ENCODE peak calls at places on chromosomes 6 and 20, in five cellular contexts. One of them, this sample, is unnamed.

GRCh38 chr20:32036716-32037355 is 15.2 kb upstream of the HCK start:
- DNase-seq in HCT116: no peak
- DNase-seq in lung: no peak
- DNase-seq in left ventricle myocardium inferior: no peak
- DNase-seq in cardiac muscle cell: peak
- DNase-seq in this sample: no peak

GRCh38 chr6:29632789-29633531 is at the start of gene GABBR1:
- DNase-seq in HCT116: peak
- DNase-seq in lung: peak
- DNase-seq in left ventricle myocardium inferior: peak
- DNase-seq in cardiac muscle cell: peak
- DNase-seq in this sample: peak

GRCh38 chr20:12171927-12172581 is 254.4 kb downstream of the BTBD3 start:
- DNase-seq in HCT116: no peak
- DNase-seq in lung: no peak
- DNase-seq in left ventricle myocardium inferior: no peak
- DNase-seq in cardiac muscle cell: peak
- DNase-seq in this sample: no peak

GRCh38 chr6:90204327-90204726 is 92.3 kb downstream of the BACH2 start:
- DNase-seq in HCT116: no peak
- DNase-seq in lung: no peak
- DNase-seq in left ventricle myocardium inferior: no peak
- DNase-seq in cardiac muscle cell: no peak
- DNase-seq in this sample: no peak

GRCh38 chr20:6026051-6026450 is 27.8 kb downstream of the LRRN4 start:
- DNase-seq in HCT116: no peak
- DNase-seq in lung: no peak
- DNase-seq in left ventricle myocardium inferior: no peak
- DNase-seq in cardiac muscle cell: no peak
- DNase-seq in this sample: peak

GRCh38 chr20:56626367-56627121 is 2.6 kb upstream of the TFAP2C start:
- DNase-seq in HCT116: peak
- DNase-seq in lung: no peak
- DNase-seq in left ventricle myocardium inferior: no peak
- DNase-seq in cardiac muscle cell: peak
- DNase-seq in this sample: no peak

GRCh38 chr6:99241905-99242534 is 107.5 kb downstream of the FAXC start:
- DNase-seq in HCT116: peak
- DNase-seq in lung: no peak
- DNase-seq in left ventricle myocardium inferior: no peak
- DNase-seq in cardiac muscle cell: peak
- DNase-seq in this sample: peak

GRCh38 chr20:63273180-63273579 is 567 bp downstream of the ARFGAP1 start:
- DNase-seq in HCT116: no peak
- DNase-seq in lung: no peak
- DNase-seq in left ventricle myocardium inferior: no peak
- DNase-seq in cardiac muscle cell: no peak
- DNase-seq in this sample: no peak

GRCh38 chr6:16982827-16983226 is 119.0 kb upstream of the STMND1 start:
- DNase-seq in HCT116: no peak
- DNase-seq in lung: no peak
- DNase-seq in left ventricle myocardium inferior: no peak
- DNase-seq in cardiac muscle cell: peak
- DNase-seq in this sample: no peak

GRCh38 chr20:32585011-32585518 is at the start of gene NOL4L:
- DNase-seq in HCT116: no peak
- DNase-seq in lung: no peak
- DNase-seq in left ventricle myocardium inferior: peak
- DNase-seq in cardiac muscle cell: peak
- DNase-seq in this sample: peak

GRCh38 chr6:84019171-84019570 is 14.4 kb upstream of the MRAP2 start:
- DNase-seq in HCT116: no peak
- DNase-seq in lung: no peak
- DNase-seq in left ventricle myocardium inferior: no peak
- DNase-seq in cardiac muscle cell: no peak
- DNase-seq in this sample: peak

GRCh38 chr6:159826968-159827647 is 27.0 kb downstream of the PNLDC1 start:
- DNase-seq in HCT116: no peak
- DNase-seq in lung: no peak
- DNase-seq in left ventricle myocardium inferior: no peak
- DNase-seq in cardiac muscle cell: no peak
- DNase-seq in this sample: no peak

GRCh38 chr6:53347250-53347920 is 1.4 kb downstream of the ELOVL5 start:
- DNase-seq in HCT116: no peak
- DNase-seq in lung: no peak
- DNase-seq in left ventricle myocardium inferior: no peak
- DNase-seq in cardiac muscle cell: peak
- DNase-seq in this sample: no peak

GRCh38 chr6:39062014-39062740 is 13.6 kb downstream of the GLP1R start:
- DNase-seq in HCT116: no peak
- DNase-seq in lung: no peak
- DNase-seq in left ventricle myocardium inferior: peak
- DNase-seq in cardiac muscle cell: no peak
- DNase-seq in this sample: peak

GRCh38 chr6:10389739-10390494 is 25.0 kb downstream of the TFAP2A start:
- DNase-seq in HCT116: no peak
- DNase-seq in lung: no peak
- DNase-seq in left ventricle myocardium inferior: no peak
- DNase-seq in cardiac muscle cell: no peak
- DNase-seq in this sample: no peak

GRCh38 chr6:20907486-20908071 is 373.3 kb downstream of the CDKAL1 start:
- DNase-seq in HCT116: no peak
- DNase-seq in lung: no peak
- DNase-seq in left ventricle myocardium inferior: no peak
- DNase-seq in cardiac muscle cell: no peak
- DNase-seq in this sample: peak

GRCh38 chr6:143336446-143337152 is 113.9 kb downstream of the ADAT2 start:
- DNase-seq in HCT116: no peak
- DNase-seq in lung: no peak
- DNase-seq in left ventricle myocardium inferior: no peak
- DNase-seq in cardiac muscle cell: peak
- DNase-seq in this sample: no peak

GRCh38 chr6:101083533-101084172 is 202.5 kb upstream of the ASCC3 start:
- DNase-seq in HCT116: no peak
- DNase-seq in lung: no peak
- DNase-seq in left ventricle myocardium inferior: no peak
- DNase-seq in cardiac muscle cell: peak
- DNase-seq in this sample: no peak

GRCh38 chr6:50602191-50602810 is 111.0 kb upstream of the TFAP2D start:
- DNase-seq in HCT116: peak
- DNase-seq in lung: no peak
- DNase-seq in left ventricle myocardium inferior: no peak
- DNase-seq in cardiac muscle cell: peak
- DNase-seq in this sample: peak

GRCh38 chr6:110815260-110816109 is at the start of gene CDK19:
- DNase-seq in HCT116: peak
- DNase-seq in lung: peak
- DNase-seq in left ventricle myocardium inferior: peak
- DNase-seq in cardiac muscle cell: peak
- DNase-seq in this sample: peak
- TF ChIP-seq CTCF in HCT116: no peak
- TF ChIP-seq CTCF in lung: no peak
- TF ChIP-seq CTCF in left ventricle myocardium inferior: no peak
- TF ChIP-seq CTCF in cardiac muscle cell: no peak
- TF ChIP-seq CTCF in this sample: no peak

DNA sequence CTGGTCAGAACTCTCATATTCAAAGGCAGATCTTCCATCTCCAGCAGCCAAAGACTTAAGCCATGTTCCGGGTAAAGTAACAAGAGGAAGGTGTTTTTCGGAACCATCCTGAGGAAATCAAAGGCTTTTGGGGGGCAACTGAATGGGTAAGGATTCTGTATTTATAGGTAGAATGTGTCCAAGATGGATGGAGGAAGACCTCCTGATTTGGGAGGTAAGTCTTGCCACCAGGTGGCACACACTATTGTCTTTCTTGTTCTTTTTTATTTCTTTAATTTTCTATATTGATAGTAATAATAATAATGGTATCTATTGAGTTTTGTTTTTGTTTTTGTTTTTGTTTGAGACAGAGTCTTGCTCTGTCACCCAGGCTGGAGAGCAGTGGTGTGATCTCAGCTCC is 53.0 kb upstream of the UBR2 start:
- DNase-seq in HCT116: no peak
- DNase-seq in lung: no peak
- DNase-seq in left ventricle myocardium inferior: no peak
- DNase-seq in cardiac muscle cell: no peak
- DNase-seq in this sample: no peak
- TF ChIP-seq CTCF in HCT116: peak
- TF ChIP-seq CTCF in lung: no peak
- TF ChIP-seq CTCF in left ventricle myocardium inferior: no peak
- TF ChIP-seq CTCF in cardiac muscle cell: no peak
- TF ChIP-seq CTCF in this sample: no peak

GRCh38 chr20:41853803-41854202 is 235.6 kb upstream of the CHD6 start:
- DNase-seq in HCT116: no peak
- DNase-seq in lung: no peak
- DNase-seq in left ventricle myocardium inferior: no peak
- DNase-seq in cardiac muscle cell: no peak
- DNase-seq in this sample: no peak

DNA sequence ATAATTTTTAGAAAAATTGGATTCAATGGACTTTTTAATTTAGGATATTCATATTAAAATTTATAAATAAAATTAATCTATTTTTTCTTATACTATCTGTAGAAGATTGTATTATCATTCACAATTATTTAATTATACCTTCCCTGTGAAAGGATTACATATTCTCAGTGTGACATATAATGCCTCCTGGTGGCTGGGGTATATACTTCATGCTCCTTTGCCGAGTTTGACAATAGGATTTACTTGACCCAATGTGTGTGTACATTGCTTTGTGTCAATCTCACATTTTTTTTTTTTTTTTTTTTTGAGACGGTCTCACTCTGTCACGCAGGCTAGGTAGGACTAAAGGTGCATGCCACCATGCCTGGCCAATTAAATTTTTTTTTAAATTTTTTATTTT is 230.0 kb upstream of the CHD6 start:
- DNase-seq in HCT116: no peak
- DNase-seq in lung: no peak
- DNase-seq in left ventricle myocardium inferior: no peak
- DNase-seq in cardiac muscle cell: no peak
- DNase-seq in this sample: no peak
- TF ChIP-seq CTCF in HCT116: peak
- TF ChIP-seq CTCF in lung: no peak
- TF ChIP-seq CTCF in left ventricle myocardium inferior: no peak
- TF ChIP-seq CTCF in cardiac muscle cell: no peak
- TF ChIP-seq CTCF in this sample: peak

GRCh38 chr6:168150551-168151444 is 71.8 kb upstream of the FRMD1 start:
- DNase-seq in HCT116: no peak
- DNase-seq in lung: peak
- DNase-seq in left ventricle myocardium inferior: no peak
- DNase-seq in cardiac muscle cell: peak
- DNase-seq in this sample: peak
- TF ChIP-seq CTCF in HCT116: peak
- TF ChIP-seq CTCF in lung: peak
- TF ChIP-seq CTCF in left ventricle myocardium inferior: peak
- TF ChIP-seq CTCF in cardiac muscle cell: peak
- TF ChIP-seq CTCF in this sample: peak

GRCh38 chr6:15423286-15423957 is 177.6 kb downstream of the JARID2 start:
- DNase-seq in HCT116: no peak
- DNase-seq in lung: no peak
- DNase-seq in left ventricle myocardium inferior: no peak
- DNase-seq in cardiac muscle cell: no peak
- DNase-seq in this sample: no peak
- TF ChIP-seq CTCF in HCT116: no peak
- TF ChIP-seq CTCF in lung: no peak
- TF ChIP-seq CTCF in left ventricle myocardium inferior: no peak
- TF ChIP-seq CTCF in cardiac muscle cell: no peak
- TF ChIP-seq CTCF in this sample: no peak

GRCh38 chr6:3058957-3059356 is 9.3 kb upstream of the RIPK1 start:
- DNase-seq in HCT116: no peak
- DNase-seq in lung: no peak
- DNase-seq in left ventricle myocardium inferior: no peak
- DNase-seq in cardiac muscle cell: no peak
- DNase-seq in this sample: no peak

GRCh38 chr6:3057063-3057462 is 11.2 kb upstream of the RIPK1 start:
- DNase-seq in HCT116: no peak
- DNase-seq in lung: no peak
- DNase-seq in left ventricle myocardium inferior: no peak
- DNase-seq in cardiac muscle cell: no peak
- DNase-seq in this sample: no peak

GRCh38 chr6:3063733-3064700 is 4.3 kb upstream of the RIPK1 start:
- DNase-seq in HCT116: peak
- DNase-seq in lung: peak
- DNase-seq in left ventricle myocardium inferior: peak
- DNase-seq in cardiac muscle cell: peak
- DNase-seq in this sample: peak

DNA sequence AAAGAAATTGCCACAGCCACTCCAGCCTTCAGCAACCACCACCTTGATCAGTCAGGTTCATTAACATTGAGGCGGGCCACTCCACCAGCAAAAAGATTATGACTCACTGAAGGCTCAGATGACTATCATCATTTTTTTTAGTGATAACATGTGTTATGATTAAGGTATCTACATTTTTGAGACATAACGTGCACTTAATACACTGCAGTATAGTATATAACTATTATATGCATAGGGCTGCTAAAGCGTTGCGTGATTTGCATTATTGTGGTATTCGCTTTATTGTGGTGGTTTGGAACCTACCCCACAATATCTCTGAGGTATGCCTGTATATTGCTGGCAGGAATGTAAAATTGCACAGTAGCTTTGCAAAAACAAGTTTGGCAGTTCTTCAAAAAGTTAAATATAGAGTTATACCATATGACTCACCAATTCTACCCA is 6.8 kb upstream of the RIPK1 start:
- DNase-seq in HCT116: no peak
- DNase-seq in lung: no peak
- DNase-seq in left ventricle myocardium inferior: no peak
- DNase-seq in cardiac muscle cell: peak
- DNase-seq in this sample: no peak
- TF ChIP-seq CTCF in HCT116: peak
- TF ChIP-seq CTCF in lung: no peak
- TF ChIP-seq CTCF in left ventricle myocardium inferior: no peak
- TF ChIP-seq CTCF in cardiac muscle cell: peak
- TF ChIP-seq CTCF in this sample: no peak